ENCODE peak calls at places on chromosomes 7 and 10, in seven cellular contexts. X is PC-9, T is HCT116, O is hepatocyte, F is neural progenitor cell, B is mammary epithelial cell, G is astrocyte. A is an unnamed sample. For H3K4me1, the result is how much of the 10 kb centered on the place peaks cover.

GRCh38 chr7:28787116-28787515 is 171.0 kb downstream of the TRIL start:
- DNase-seq in G (no peak), T (no peak), F (no peak), O (no peak), B (no peak), X (no peak), A (no peak)

GRCh38 chr7:97798036-97799019 is 66.4 kb downstream of the TAC1 start:
- DNase-seq in O (peak), X (no peak), F (no peak), G (no peak), B (no peak), T (no peak), A (no peak)

GRCh38 chr10:60607409-60607808 is 170.9 kb upstream of the CDK1 start:
- DNase-seq in B (no peak), O (no peak), G (no peak), T (no peak), X (no peak), F (no peak), A (no peak)

GRCh38 chr7:12067156-12067831 is 143.8 kb upstream of the TMEM106B start:
- DNase-seq in O (peak), G (peak), B (peak), F (peak), T (peak), X (no peak), A (peak)

GRCh38 chr7:122268101-122268500 is 36.4 kb downstream of the FEZF1 start:
- DNase-seq in B (no peak), O (no peak), T (no peak), F (no peak), G (no peak), X (no peak), A (no peak)

GRCh38 chr7:134613623-134614347 is 32.9 kb upstream of the BPGM start:
- DNase-seq in T (no peak), O (no peak), G (peak), F (no peak), B (peak), X (peak), A (no peak)

GRCh38 chr7:157612664-157613561 is 276.1 kb downstream of the DNAJB6 start:
- DNase-seq in X (no peak), O (peak), F (peak), T (no peak), B (no peak), G (no peak), A (peak)

GRCh38 chr7:4791101-4791737 is 15.8 kb downstream of the AP5Z1 start:
- DNase-seq in F (no peak), B (no peak), O (no peak), X (no peak), G (no peak), T (no peak), A (no peak)

GRCh38 chr7:108329514-108329913 is 126.7 kb downstream of the NRCAM start:
- DNase-seq in T (no peak), G (no peak), B (no peak), O (no peak), X (no peak), F (peak), A (no peak)

DNA sequence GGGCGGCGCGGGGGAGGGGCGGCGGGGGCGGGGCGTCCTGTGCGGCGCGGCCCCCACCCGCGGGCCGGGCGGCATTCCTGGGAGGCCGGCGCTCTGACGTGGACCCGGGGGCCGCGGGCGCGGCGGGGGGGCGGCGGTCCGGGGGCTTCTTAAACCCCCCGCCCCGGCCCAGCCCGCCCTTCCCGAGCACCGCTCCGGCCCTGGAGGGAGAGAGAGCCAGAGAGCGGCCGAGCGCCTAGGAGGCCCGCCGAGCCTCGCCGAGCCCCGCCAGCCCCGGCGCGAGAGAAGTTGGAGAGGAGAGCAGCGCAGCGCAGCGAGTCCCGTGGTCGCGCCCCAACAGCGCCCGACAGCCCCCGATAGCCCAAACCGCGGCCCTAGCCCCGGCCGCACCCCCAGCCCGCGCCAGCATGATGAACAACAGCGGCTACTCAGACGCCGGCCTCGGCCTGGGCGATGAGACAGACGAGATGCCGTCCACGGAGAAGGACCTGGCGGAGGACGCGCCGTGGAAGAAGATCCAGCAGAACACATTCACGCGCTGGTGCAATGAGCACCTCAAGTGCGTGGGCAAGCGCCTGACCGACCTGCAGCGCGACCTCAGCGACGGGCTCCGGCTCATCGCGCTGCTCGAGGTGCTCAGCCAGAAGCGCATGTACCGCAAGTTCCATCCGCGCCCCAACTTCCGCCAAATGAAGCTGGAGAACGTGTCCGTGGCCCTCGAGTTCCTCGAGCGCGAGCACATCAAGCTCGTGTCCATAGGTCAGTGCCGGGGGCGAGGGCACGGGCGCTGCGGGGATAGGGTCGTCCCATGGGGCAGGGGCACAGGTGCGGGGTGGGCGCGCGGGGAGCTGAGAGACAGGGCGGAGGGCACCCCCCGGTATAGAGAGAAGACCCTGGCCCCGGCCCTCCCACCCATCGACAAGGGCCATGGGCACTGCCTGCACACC is at the start of gene FLNC:
- DNase-seq in G (peak), O (peak), T (no peak), F (peak), B (peak), X (no peak), A (peak)
- H3K27ac ChIP-seq in G (peak), O (peak), T (peak), F (no peak), B (no peak), X (no peak), A (no peak)

GRCh38 chr7:37439282-37440021 is 9.2 kb downstream of the ELMO1 start:
- DNase-seq in B (no peak), F (no peak), G (no peak), T (no peak), O (no peak), X (no peak), A (no peak)
- H3K4me1 ChIP-seq in B (under half), F (under half), G (under half), T (under half), O (under half), X (under half), A (under half)

DNA sequence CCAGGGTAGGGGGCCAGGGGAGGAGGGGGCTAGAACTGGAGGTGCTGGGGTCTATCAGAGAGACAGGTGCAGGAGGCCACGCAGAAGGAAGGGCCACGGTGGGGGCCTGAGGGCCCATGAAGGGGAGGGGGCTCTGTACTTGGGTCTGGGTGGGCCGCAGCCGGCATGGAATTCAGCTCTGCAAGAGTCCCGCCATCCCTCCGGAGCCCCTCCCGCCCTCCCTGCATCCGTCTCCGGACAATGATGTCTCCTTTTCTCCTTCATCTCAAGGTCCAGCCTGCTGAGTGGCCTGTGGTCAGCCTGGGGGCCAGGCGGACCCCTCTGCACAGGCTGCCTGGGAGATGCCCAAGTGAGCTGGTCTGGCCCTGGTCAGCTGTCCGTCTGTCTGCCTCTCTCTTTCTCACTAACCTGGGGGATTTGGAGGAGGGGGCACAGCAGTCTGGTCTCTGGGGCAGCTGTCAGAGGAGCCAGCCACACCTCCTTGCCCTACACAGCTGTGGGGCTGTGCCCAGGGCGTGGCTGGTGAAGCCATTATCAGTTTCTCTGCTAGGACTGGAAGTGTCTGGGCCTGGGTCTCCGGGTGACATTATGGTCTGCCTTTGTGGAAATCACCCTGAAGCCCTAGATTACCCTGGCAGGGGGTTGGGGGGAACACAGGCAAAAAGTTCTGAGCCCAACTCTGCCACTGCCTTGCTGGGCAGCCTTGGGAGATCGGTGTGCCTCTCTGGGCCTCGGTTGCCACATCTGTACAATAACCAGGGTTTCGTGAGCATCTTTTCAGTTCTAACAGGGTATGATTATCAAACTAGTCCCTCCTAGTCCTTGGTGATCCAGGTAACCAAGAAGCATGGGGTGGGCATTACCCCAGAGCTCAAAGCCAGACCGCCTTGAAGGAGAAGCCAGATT is 19.0 kb upstream of the HSPB1 start:
- DNase-seq in F (peak), G (no peak), B (no peak), O (no peak), X (no peak), T (no peak), A (no peak)
- TF ChIP-seq EZH2 in F (no peak), G (no peak), B (no peak), O (no peak), X (no peak), T (no peak), A (no peak)

GRCh38 chr7:117751775-117752174 is 121.5 kb downstream of the CTTNBP2 start:
- DNase-seq in F (no peak), X (no peak), T (no peak), G (no peak), B (no peak), O (no peak), A (no peak)

GRCh38 chr7:117755136-117755535 is 118.1 kb downstream of the CTTNBP2 start:
- DNase-seq in F (peak), X (no peak), O (no peak), G (no peak), T (no peak), B (no peak), A (no peak)

GRCh38 chr7:117756586-117756985 is 116.7 kb downstream of the CTTNBP2 start:
- DNase-seq in X (no peak), B (no peak), T (no peak), F (no peak), G (no peak), O (no peak), A (no peak)

DNA sequence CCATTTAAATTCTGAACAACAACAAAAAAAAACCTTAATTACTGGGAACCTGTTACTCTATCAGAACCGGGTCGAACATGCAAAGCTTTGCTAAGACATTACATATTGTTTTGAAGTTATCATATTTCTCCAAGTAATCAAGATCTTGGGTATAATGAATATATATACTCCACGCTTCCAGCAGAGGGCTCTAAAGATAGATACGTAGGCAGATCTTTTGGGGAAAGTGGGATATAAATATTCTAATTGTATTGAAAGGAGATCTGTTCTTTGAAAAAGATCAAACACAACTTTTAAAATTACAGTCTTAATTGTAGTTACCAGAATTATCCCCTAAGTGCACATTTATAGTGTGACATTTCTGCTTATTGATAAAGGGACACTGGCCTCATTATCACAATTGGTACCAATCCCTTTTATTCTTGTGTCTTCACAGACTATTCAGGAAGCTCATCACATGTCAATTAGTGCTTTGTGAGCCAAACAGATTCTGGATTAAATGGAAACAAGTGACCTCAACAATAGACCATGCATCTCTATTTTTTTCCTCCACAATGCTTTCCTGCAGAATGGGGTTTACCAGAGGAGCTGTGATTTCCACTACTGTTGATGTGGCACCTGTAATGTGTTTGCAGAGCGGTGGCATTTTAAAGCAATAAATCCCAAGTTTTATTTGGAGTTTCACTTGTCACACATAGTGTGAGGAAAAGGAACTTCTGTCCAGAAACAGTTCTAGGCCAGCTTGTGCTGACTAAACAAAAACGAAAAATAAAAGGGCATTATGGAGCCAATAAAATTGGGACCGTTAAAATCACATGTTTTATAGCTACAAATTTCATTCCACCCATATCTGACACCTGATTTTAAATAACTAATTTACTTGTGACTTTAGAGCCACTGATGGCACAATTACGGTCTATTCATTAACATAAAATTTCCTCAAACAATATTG is 122.4 kb downstream of the CTTNBP2 start:
- DNase-seq in O (peak), T (no peak), G (no peak), X (no peak), F (peak), B (no peak), A (peak)
- H3K27ac ChIP-seq in O (no peak), T (no peak), G (no peak), X (no peak), F (no peak), B (no peak), A (no peak)

DNA sequence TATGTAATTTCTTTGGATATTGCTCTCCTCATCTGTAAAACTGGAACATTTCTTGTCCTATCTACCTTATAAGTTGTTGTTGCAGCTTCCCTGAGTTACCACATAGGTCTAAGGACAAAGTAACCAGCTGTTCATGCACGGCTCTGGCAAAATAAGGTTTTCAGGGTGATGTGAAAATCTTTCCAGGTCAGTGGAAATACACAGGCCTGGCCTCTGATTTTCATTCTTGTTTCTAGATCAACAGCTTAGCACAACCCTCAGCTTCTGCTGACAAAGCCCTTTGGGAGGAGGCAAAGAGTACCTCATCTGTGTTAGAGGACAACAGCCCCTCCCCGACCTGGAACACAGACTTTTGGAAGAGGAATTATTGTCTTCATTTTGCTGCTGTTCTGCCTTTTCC is 117.5 kb upstream of the AGK start:
- DNase-seq in G (no peak), T (no peak), B (no peak), F (no peak), O (no peak), X (no peak), A (no peak)
- H3K4me1 ChIP-seq in G (under half), T (under half), B (under half), F (under half), O (under half), X (under half), A (under half)

DNA sequence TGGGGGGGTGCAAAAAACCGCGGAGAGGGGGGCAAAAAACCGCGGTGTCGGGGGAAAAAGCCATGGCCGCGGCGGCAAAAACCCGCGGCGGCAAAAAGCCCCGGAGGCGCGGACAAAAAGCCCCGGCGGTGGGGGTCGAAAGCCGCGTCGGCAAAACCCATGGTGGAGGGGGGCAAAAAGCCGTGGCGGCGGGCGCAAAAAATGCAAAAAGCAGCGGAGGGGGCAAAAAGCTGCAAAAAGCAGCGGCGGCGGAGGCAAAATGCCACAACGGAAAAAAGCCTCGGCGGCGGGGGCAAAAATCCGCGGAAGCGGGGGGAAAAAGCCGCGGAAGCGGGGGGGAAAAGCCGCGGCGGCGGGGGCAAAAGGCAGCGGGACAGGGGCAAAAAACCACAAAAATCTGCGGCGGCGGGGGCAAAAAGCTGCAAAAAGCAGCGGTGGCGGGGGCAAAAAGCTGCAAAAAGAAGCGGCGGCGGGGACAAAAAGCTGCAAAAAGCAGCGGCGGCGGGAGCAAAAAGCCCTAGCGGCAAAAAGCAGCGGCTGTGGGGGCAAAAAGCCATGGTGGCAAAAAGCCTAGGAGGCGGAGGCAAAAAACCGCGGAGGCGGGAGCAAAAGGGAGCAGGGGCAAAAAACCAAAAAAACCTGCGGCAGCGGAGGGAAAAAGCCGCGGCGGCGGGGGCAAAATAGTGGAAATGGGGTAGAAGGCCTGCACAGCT is 418.9 kb downstream of the ZNF716 start:
- DNase-seq in O (peak), F (no peak), B (no peak), X (no peak), G (no peak), T (no peak), A (no peak)
- TF ChIP-seq EZH2 in O (no peak), F (no peak), B (no peak), X (no peak), G (no peak), T (no peak), A (no peak)

DNA sequence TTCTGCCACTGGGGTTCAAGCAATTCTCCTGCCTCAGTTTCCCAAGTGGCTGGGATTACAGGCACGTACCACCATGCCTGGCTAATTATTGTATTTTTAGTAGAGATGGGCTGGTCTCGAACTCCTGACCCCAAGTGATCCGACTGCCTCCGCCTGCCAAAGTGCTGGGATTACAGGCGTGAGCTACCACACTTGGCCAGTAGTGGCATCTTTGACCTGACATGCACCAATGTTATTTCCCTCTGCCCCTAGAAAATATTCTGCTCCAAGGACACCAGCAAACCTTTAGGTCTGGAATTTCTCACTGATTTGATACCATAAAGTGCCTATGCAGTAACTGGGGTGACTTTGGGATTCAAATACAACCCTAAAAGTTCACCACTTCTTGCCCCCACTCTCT is 179.4 kb downstream of the ARID5B start:
- DNase-seq in G (no peak), T (no peak), F (no peak), B (no peak), O (no peak), X (peak), A (no peak)
- H3K27ac ChIP-seq in G (peak), T (no peak), F (no peak), B (no peak), O (peak), X (no peak), A (peak)